ENCODE peak calls at places on chromosome 20, in six cellular contexts. S is astrocyte of the hippocampus; U is HFF-Myc; I is activated naive CD8-positive, alpha-beta T cell treated with anti-CD3 and anti-CD28 coated beads, Interleukin-2, amount 50 U/mL, for 24 hours; P is SK-N-DZ; K is dermis microvascular lymphatic vessel endothelial cell. R is an unnamed sample.

GRCh38 chr20:43958626-43959025 is 44.0 kb downstream of the TOX2 start:
- DNase-seq in S (no peak), K (no peak), I (no peak), P (no peak), U (no peak), R (no peak)

GRCh38 chr20:33556237-33556636 is 66.3 kb downstream of the CBFA2T2 start:
- DNase-seq in K (no peak), S (no peak), I (no peak), P (no peak), U (no peak), R (no peak)

GRCh38 chr20:52204136-52204535 is 12.6 kb upstream of the ZFP64 start:
- DNase-seq in S (no peak), U (no peak), K (no peak), I (no peak), P (peak), R (no peak)

GRCh38 chr20:41571006-41571405 is 47.2 kb downstream of the CHD6 start:
- DNase-seq in I (no peak), P (no peak), K (no peak), U (no peak), S (no peak), R (no peak)

GRCh38 chr20:57609086-57609841 is 11.0 kb downstream of the ZBP1 start:
- DNase-seq in P (no peak), I (no peak), K (no peak), S (no peak), U (no peak), R (no peak)

GRCh38 chr20:57587278-57587988 is 26.5 kb downstream of the PCK1 start:
- DNase-seq in I (no peak), K (no peak), P (no peak), U (no peak), S (no peak), R (no peak)

GRCh38 chr20:32157611-32158010 is 48.1 kb downstream of the TM9SF4 start:
- DNase-seq in S (no peak), K (no peak), P (no peak), I (no peak), U (no peak), R (no peak)

GRCh38 chr20:31608256-31608980 is 3.3 kb downstream of the ID1 start:
- DNase-seq in K (peak), U (no peak), P (peak), I (no peak), S (peak), R (peak)

GRCh38 chr20:9617940-9618339 is 103.5 kb downstream of the LAMP5 start:
- DNase-seq in I (no peak), K (peak), P (peak), S (peak), U (no peak), R (peak)

GRCh38 chr20:33669873-33670640 is 3.3 kb downstream of the ACTL10 start:
- DNase-seq in S (no peak), K (no peak), I (no peak), P (no peak), U (no peak), R (no peak)

GRCh38 chr20:13396036-13396435 is 175.0 kb downstream of the ISM1 start:
- DNase-seq in P (no peak), S (peak), K (no peak), I (no peak), U (peak), R (no peak)

GRCh38 chr20:12970372-12970821 is 38.4 kb upstream of the SPTLC3 start:
- DNase-seq in S (peak), U (peak), P (no peak), I (no peak), K (peak), R (no peak)

GRCh38 chr20:35269055-35269781 is 8.7 kb downstream of the MMP24OS start:
- DNase-seq in S (peak), U (no peak), I (peak), K (peak), P (peak), R (peak)

GRCh38 chr20:44599715-44600114 is 17.3 kb downstream of the PKIG start:
- DNase-seq in U (no peak), I (no peak), S (no peak), P (no peak), K (no peak), R (no peak)

R was measured in prostate gland.